ENCODE peak calls at places on chromosomes 11 and 22, in four cellular contexts. W is RWPE1, V is KBM-7, A is tibial artery. M is an unnamed sample.

GRCh38 chr11:118622376-118623290 is 15.2 kb downstream of the PHLDB1 start:
- DNase-seq in V (no peak), A (no peak), W (peak), M (peak)

GRCh38 chr11:32435947-32436750 is 810 bp upstream of the WT1 start:
- DNase-seq in W (no peak), V (no peak), A (no peak), M (no peak)

GRCh38 chr11:130646881-130647280 is 198.4 kb downstream of the ADAMTS15 start:
- DNase-seq in A (no peak), V (no peak), W (no peak), M (no peak)

GRCh38 chr11:44104472-44105294 is 9.2 kb downstream of the EXT2 start:
- DNase-seq in W (no peak), V (no peak), A (no peak), M (no peak)

GRCh38 chr11:100925935-100926334 is 203.7 kb downstream of the PGR start:
- DNase-seq in V (no peak), A (no peak), W (peak), M (no peak)

GRCh38 chr11:6228520-6228919 is 5.9 kb downstream of the FHIP1B start:
- DNase-seq in W (no peak), A (no peak), V (no peak), M (no peak)

GRCh38 chr22:32746715-32747114 is 54.8 kb upstream of the TIMP3 start:
- DNase-seq in V (no peak), W (no peak), A (no peak), M (no peak)

GRCh38 chr11:73956876-73957653 is 6.2 kb downstream of the DNAJB13 start:
- DNase-seq in V (no peak), A (no peak), W (no peak), M (no peak)

GRCh38 chr11:102637731-102638130 is 12.6 kb upstream of the MMP20 start:
- DNase-seq in V (no peak), W (peak), A (no peak), M (peak)

GRCh38 chr22:39419096-39419495 is 19.5 kb downstream of the TAB1 start:
- DNase-seq in W (no peak), A (no peak), V (no peak), M (no peak)

GRCh38 chr22:49723478-49724029 is 104.1 kb downstream of the BRD1 start:
- DNase-seq in W (no peak), A (no peak), V (no peak), M (no peak)

M was measured in Calu3.